ENCODE peak calls at places on chromosomes 1 and 21, in seven cellular contexts. P, R, G, B, C, J and I are unnamed samples.
A peak's percentile ranks its signal among the peaks of the same experiment; 100 is the strongest.

GRCh38 chr1:65065535-65066378 is 82.2 kb upstream of the AK4 start:
- DNase-seq in J (peak; percentile 72), C (no peak), R (peak; percentile 71), P (peak; percentile 74), B (no peak), G (no peak), I (peak; percentile 85)

GRCh38 chr21:21163904-21164303 is 165.7 kb downstream of the NCAM2 start:
- DNase-seq in B (no peak), J (peak; percentile 29), P (no peak), G (no peak), C (peak; percentile 72), R (peak; percentile 82), I (peak; percentile 10)

GRCh38 chr21:42550817-42551216 is 37.2 kb downstream of the SLC37A1 start:
- DNase-seq in P (no peak), R (no peak), G (no peak), B (no peak), J (peak; percentile 10), C (no peak), I (peak; percentile 81)

GRCh38 chr1:93756656-93757055 is 75.0 kb upstream of the BCAR3 start:
- DNase-seq in P (no peak), G (no peak), C (peak; percentile 43), J (no peak), R (no peak), B (no peak), I (no peak)

GRCh38 chr1:43315481-43315880 is 14.7 kb downstream of the TIE1 start:
- DNase-seq in B (no peak), C (no peak), G (no peak), P (peak; percentile 31), R (no peak), J (no peak), I (no peak)

GRCh38 chr1:101520302-101520701 is 283.5 kb downstream of the S1PR1 start:
- DNase-seq in J (peak; percentile 39), R (peak; percentile 77), P (no peak), C (peak; percentile 67), G (no peak), B (no peak), I (peak; percentile 3)

GRCh38 chr21:29748391-29749167 is 191.2 kb downstream of the GRIK1 start:
- DNase-seq in B (no peak), R (no peak), C (no peak), G (no peak), J (no peak), P (no peak), I (no peak)

GRCh38 chr1:1907098-1907736 is 7.8 kb upstream of the CALML6 start:
- DNase-seq in R (no peak), C (no peak), B (no peak), J (no peak), G (no peak), P (peak; percentile 72), I (no peak)

GRCh38 chr1:56798053-56798471 is 21.1 kb downstream of the FYB2 start:
- DNase-seq in G (no peak), J (no peak), C (no peak), R (peak; percentile 42), B (no peak), P (no peak), I (peak; percentile 6)

GRCh38 chr1:113782451-113782850 is 23.2 kb upstream of the PHTF1 start:
- DNase-seq in P (no peak), J (no peak), R (no peak), B (no peak), C (no peak), G (no peak), I (no peak)

GRCh38 chr21:33991091-33991490 is 75.5 kb upstream of the ATP5PO start:
- DNase-seq in P (no peak), C (no peak), G (no peak), B (no peak), J (no peak), R (no peak), I (no peak)

GRCh38 chr21:41852151-41852928 is 26.8 kb downstream of the PRDM15 start:
- DNase-seq in P (no peak), R (no peak), G (no peak), J (no peak), B (no peak), C (no peak), I (no peak)

GRCh38 chr1:20997602-20998235 is 179.0 kb downstream of the EIF4G3 start:
- DNase-seq in R (no peak), G (no peak), J (no peak), P (no peak), C (no peak), B (no peak), I (no peak)

GRCh38 chr1:67759692-67760029 is 73.6 kb downstream of the GNG12 start:
- DNase-seq in J (no peak), B (no peak), P (no peak), G (no peak), C (peak; percentile 16), R (no peak), I (no peak)

GRCh38 chr1:147815503-147815902 is 55.1 kb upstream of the GJA5 start:
- DNase-seq in C (peak; percentile 15), R (no peak), G (no peak), P (no peak), J (no peak), B (no peak), I (no peak)

GRCh38 chr1:115170972-115171392 is 81.7 kb upstream of the TSPAN2 start:
- DNase-seq in B (no peak), G (no peak), R (no peak), J (no peak), P (no peak), C (no peak), I (no peak)

GRCh38 chr1:206633708-206634121 is 1.6 kb upstream of the DYRK3 start:
- DNase-seq in J (no peak), R (peak; percentile 5), G (no peak), C (peak; percentile 83), P (no peak), B (no peak), I (no peak)

GRCh38 chr1:211330282-211330936 is 3.8 kb downstream of the TRAF5 start:
- DNase-seq in C (no peak), J (no peak), B (no peak), P (no peak), R (no peak), G (no peak), I (no peak)

GRCh38 chr1:197915797-197916686 is 1.1 kb upstream of the LHX9 start:
- DNase-seq in R (peak; percentile 95), J (peak; percentile 90), P (no peak), C (peak; percentile 79), G (no peak), B (no peak), I (peak; percentile 91)

GRCh38 chr1:26391450-26391849 is 18.9 kb upstream of the ZNF683 start:
- DNase-seq in B (no peak), C (peak; percentile 73), J (peak; percentile 38), G (peak; percentile 36), P (no peak), R (peak; percentile 67), I (peak; percentile 74)

GRCh38 chr1:96967311-96967710 is 245.7 kb downstream of the PTBP2 start:
- DNase-seq in B (no peak), P (no peak), J (no peak), C (no peak), G (no peak), R (no peak), I (no peak)

GRCh38 chr1:228758451-228758850 is 23.2 kb downstream of the RHOU start:
- DNase-seq in B (no peak), J (no peak), C (no peak), P (no peak), G (no peak), R (no peak), I (no peak)

GRCh38 chr1:10387611-10388386 is 11.1 kb upstream of the PGD start:
- DNase-seq in R (peak; percentile 59), J (no peak), C (peak; percentile 77), P (peak; percentile 64), G (no peak), B (no peak), I (peak; percentile 72)

GRCh38 chr1:16243936-16244649 is 7.1 kb upstream of the CPLANE2 start:
- DNase-seq in B (peak; percentile 27), R (peak; percentile 87), C (peak; percentile 91), G (peak; percentile 64), J (peak; percentile 85), P (peak; percentile 87), I (peak; percentile 85)

GRCh38 chr1:107935396-107936064 is 29.4 kb downstream of the VAV3 start:
- DNase-seq in J (no peak), P (no peak), G (peak; percentile 24), C (peak; percentile 60), R (no peak), B (no peak), I (no peak)

GRCh38 chr21:14270631-14271030 is 54.7 kb downstream of the RBM11 start:
- DNase-seq in C (no peak), B (no peak), R (no peak), P (no peak), J (no peak), G (no peak), I (no peak)

GRCh38 chr1:165823552-165824268 is 3.7 kb upstream of the UCK2 start:
- DNase-seq in P (no peak), C (no peak), R (no peak), G (no peak), B (no peak), J (no peak), I (no peak)

GRCh38 chr1:239882967-239883366 is 208.7 kb upstream of the FMN2 start:
- DNase-seq in P (no peak), G (no peak), R (no peak), B (no peak), J (no peak), C (peak; percentile 53), I (no peak)

GRCh38 chr1:65265296-65266271 is 43.8 kb upstream of the DNAJC6 start:
- DNase-seq in B (no peak), J (peak; percentile 80), C (no peak), P (peak; percentile 66), G (peak; percentile 16), R (peak; percentile 89), I (peak; percentile 83)

GRCh38 chr1:200448034-200448762 is 38.4 kb upstream of the ZNF281 start:
- DNase-seq in G (no peak), C (no peak), B (no peak), P (no peak), J (no peak), R (no peak), I (no peak)

GRCh38 chr1:6459850-6460265 is 6.1 kb downstream of the TNFRSF25 start:
- DNase-seq in J (no peak), G (peak; percentile 53), B (no peak), R (peak; percentile 53), C (no peak), P (no peak), I (peak; percentile 91)

GRCh38 chr1:15620155-15620545 is 2.9 kb downstream of the DDI2 start:
- DNase-seq in G (no peak), C (peak; percentile 84), J (no peak), P (no peak), B (no peak), R (no peak), I (no peak)

GRCh38 chr1:171743014-171743870 is 1.4 kb upstream of the VAMP4 start:
- DNase-seq in R (no peak), P (no peak), G (no peak), C (peak; percentile 98), B (no peak), J (no peak), I (no peak)

GRCh38 chr1:220824031-220824989 is 37.6 kb downstream of the MTARC1 start:
- DNase-seq in B (no peak), R (no peak), J (no peak), G (no peak), P (no peak), C (no peak), I (no peak)